ENCODE peak calls at places on chromosomes 12 and 14, in nine cellular contexts. Y is activated T-cell treated with anti-CD3 and anti-CD28 coated beads, Interleukin-2, amount 50 U/mL, for 72 hours; G is AG20443; A is GM03348; X is central memory CD8-positive, alpha-beta T cell; N is occipital lobe; F is mucosa of descending colon; E is NCI-H1436; P is lung. I is an unnamed sample.

GRCh38 chr14:100654814-100655795 is 67.9 kb upstream of the BEGAIN start:
- DNase-seq in N (no peak), G (peak; percentile 68), Y (peak; percentile 64), F (peak; percentile 67), E (peak; percentile 21), X (no peak), P (no peak), A (no peak), I (no peak)

GRCh38 chr12:96425321-96425720 is 25.1 kb upstream of the CDK17 start:
- DNase-seq in F (no peak), Y (peak; percentile 53), A (peak; percentile 86), E (no peak), X (no peak), P (no peak), N (no peak), G (peak; percentile 76), I (no peak)

GRCh38 chr14:95156765-95157194 is 549 bp downstream of the DICER1 start:
- DNase-seq in X (peak; percentile 44), E (peak; percentile 15), A (peak; percentile 69), N (peak; percentile 35), G (peak; percentile 73), F (peak; percentile 78), Y (peak; percentile 60), P (peak; percentile 41), I (no peak)

GRCh38 chr14:77495354-77495753 is 3.3 kb downstream of the ISM2 start:
- DNase-seq in E (no peak), X (no peak), F (no peak), G (no peak), N (peak; percentile 8), A (no peak), Y (no peak), P (no peak), I (no peak)

GRCh38 chr14:49977126-49977841 is 84.4 kb downstream of the ARF6 start:
- DNase-seq in Y (peak; percentile 67), A (no peak), N (no peak), F (no peak), E (no peak), X (no peak), G (no peak), P (no peak), I (no peak)

GRCh38 chr14:33799705-33800269 is 151.1 kb downstream of the EGLN3 start:
- DNase-seq in A (peak; percentile 16), N (no peak), G (peak; percentile 73), X (no peak), Y (no peak), E (no peak), P (no peak), F (no peak), I (no peak)

GRCh38 chr12:41724216-41724615 is 420.5 kb downstream of the GXYLT1 start:
- DNase-seq in Y (no peak), N (no peak), F (no peak), G (no peak), X (no peak), E (no peak), A (no peak), P (no peak), I (no peak)

GRCh38 chr12:123990512-123990911 is 17.5 kb downstream of the ZNF664 start:
- DNase-seq in Y (no peak), P (no peak), A (peak; percentile 64), N (no peak), F (no peak), G (peak; percentile 57), X (no peak), E (no peak), I (no peak)

GRCh38 chr12:38138225-38139221 is 178.1 kb upstream of the ALG10B start:
- DNase-seq in Y (peak; percentile 68), F (peak; percentile 51), A (peak; percentile 83), G (peak; percentile 76), X (peak; percentile 54), P (peak; percentile 75), N (peak; percentile 5), E (peak; percentile 21), I (peak; percentile 40)

GRCh38 chr14:37592288-37593274 is 2.5 kb downstream of the FOXA1 start:
- DNase-seq in X (no peak), G (no peak), N (no peak), E (no peak), F (no peak), A (no peak), P (no peak), Y (no peak), I (no peak)

GRCh38 chr14:56889705-56890104 is 79.4 kb upstream of the OTX2 start:
- DNase-seq in N (no peak), F (no peak), A (no peak), P (no peak), G (no peak), Y (no peak), E (no peak), X (no peak), I (no peak)

GRCh38 chr12:8038659-8039114 is 6.2 kb downstream of the FOXJ2 start:
- DNase-seq in P (peak; percentile 52), Y (peak; percentile 35), X (no peak), E (peak; percentile 7), A (peak; percentile 79), N (peak; percentile 82), G (peak; percentile 75), F (peak; percentile 66), I (no peak)

GRCh38 chr12:58393152-58393551 is 451.8 kb downstream of the ATP23 start:
- DNase-seq in N (no peak), Y (no peak), A (no peak), F (no peak), P (no peak), G (peak; percentile 23), E (no peak), X (no peak), I (no peak)

GRCh38 chr12:130143136-130143535 is 19.1 kb upstream of the FZD10 start:
- DNase-seq in X (no peak), F (no peak), N (no peak), A (no peak), E (no peak), P (no peak), G (no peak), Y (no peak), I (no peak)

GRCh38 chr12:28189774-28190320 is 409 bp upstream of the CCDC91 start:
- DNase-seq in N (no peak), X (no peak), Y (peak; percentile 21), G (no peak), A (no peak), F (no peak), E (no peak), P (no peak), I (no peak)

GRCh38 chr12:99157946-99158345 is 489.6 kb upstream of the GARIN6 start:
- DNase-seq in P (no peak), A (no peak), G (no peak), F (no peak), X (no peak), E (no peak), Y (no peak), N (no peak), I (no peak)

GRCh38 chr14:100528962-100529560 is 58.2 kb downstream of the BEGAIN start:
- DNase-seq in Y (no peak), F (no peak), N (no peak), G (peak; percentile 7), P (no peak), A (peak; percentile 1), E (no peak), X (peak; percentile 12), I (no peak)

GRCh38 chr12:3097186-3097804 is 20.1 kb downstream of the TSPAN9 start:
- DNase-seq in E (no peak), A (no peak), N (no peak), P (peak; percentile 69), F (no peak), G (no peak), X (no peak), Y (no peak), I (no peak)

GRCh38 chr12:86104087-86104486 is 152.1 kb downstream of the MGAT4C start:
- DNase-seq in X (no peak), A (no peak), E (no peak), N (no peak), G (no peak), P (no peak), F (no peak), Y (no peak), I (no peak)

GRCh38 chr12:115815924-115816323 is 461.6 kb downstream of the MED13L start:
- DNase-seq in G (no peak), Y (no peak), A (no peak), P (no peak), X (no peak), E (no peak), F (no peak), N (no peak), I (no peak)

GRCh38 chr14:96038558-96038919 is 623 bp upstream of the C14orf132 start:
- DNase-seq in N (no peak), G (no peak), P (no peak), F (no peak), X (no peak), Y (no peak), A (no peak), E (no peak), I (no peak)